ENCODE peak calls at places on chromosome 17, in four cellular contexts. One of them, this sample, is unnamed.

GRCh38 chr17:37067555-37068111 is 118.9 kb downstream of the AATF start:
- DNase-seq in K562: peak; percentile 47
- DNase-seq in HepG2: peak; percentile 65
- DNase-seq in H1: no peak
- DNase-seq in this sample: no peak

GRCh38 chr17:38733315-38734234 is 3.4 kb downstream of the CISD3 start:
- DNase-seq in K562: no peak
- DNase-seq in HepG2: peak; percentile 68
- DNase-seq in H1: no peak
- DNase-seq in this sample: no peak

GRCh38 chr17:61413654-61414133 is 14.1 kb downstream of the TBX2 start:
- DNase-seq in K562: no peak
- DNase-seq in HepG2: no peak
- DNase-seq in H1: peak; percentile 20
- DNase-seq in this sample: no peak

GRCh38 chr17:55356440-55357328 is 65.0 kb downstream of the MMD start:
- DNase-seq in K562: peak; percentile 77
- DNase-seq in HepG2: peak; percentile 87
- DNase-seq in H1: peak; percentile 84
- DNase-seq in this sample: peak; percentile 88

GRCh38 chr17:81241648-81242420 is 2.7 kb downstream of the NDUFAF8 start:
- DNase-seq in K562: peak; percentile 84
- DNase-seq in HepG2: peak; percentile 57
- DNase-seq in H1: peak; percentile 97
- DNase-seq in this sample: peak; percentile 87

GRCh38 chr17:9512323-9513168 is 63.1 kb downstream of the STX8 start:
- DNase-seq in K562: no peak
- DNase-seq in HepG2: no peak
- DNase-seq in H1: no peak
- DNase-seq in this sample: no peak

GRCh38 chr17:49136335-49136734 is 3.8 kb downstream of the B4GALNT2 start:
- DNase-seq in K562: no peak
- DNase-seq in HepG2: no peak
- DNase-seq in H1: no peak
- DNase-seq in this sample: no peak

GRCh38 chr17:50817142-50817751 is 18.1 kb upstream of the WFIKKN2 start:
- DNase-seq in K562: peak; percentile 77
- DNase-seq in HepG2: no peak
- DNase-seq in H1: peak; percentile 82
- DNase-seq in this sample: peak; percentile 55

GRCh38 chr17:45889579-45889978 is 4.8 kb upstream of the MAPT start:
- DNase-seq in K562: no peak
- DNase-seq in HepG2: no peak
- DNase-seq in H1: no peak
- DNase-seq in this sample: peak; percentile 34

GRCh38 chr17:56884483-56885144 is 29.2 kb downstream of the TRIM25 start:
- DNase-seq in K562: no peak
- DNase-seq in HepG2: no peak
- DNase-seq in H1: no peak
- DNase-seq in this sample: no peak

GRCh38 chr17:63573634-63574033 is 23.4 kb downstream of the DCAF7 start:
- DNase-seq in K562: no peak
- DNase-seq in HepG2: peak; percentile 28
- DNase-seq in H1: no peak
- DNase-seq in this sample: peak; percentile 30

GRCh38 chr17:75515523-75516254 is at the start of gene CASKIN2:
- DNase-seq in K562: peak; percentile 99
- DNase-seq in HepG2: peak; percentile 86
- DNase-seq in H1: peak; percentile 99
- DNase-seq in this sample: peak; percentile 98

GRCh38 chr17:75516255-75516618 is at the start of gene TSEN54:
- DNase-seq in K562: peak; percentile 97
- DNase-seq in HepG2: peak; percentile 78
- DNase-seq in H1: peak; percentile 93
- DNase-seq in this sample: peak; percentile 93

GRCh38 chr17:75518201-75518600 is 1.9 kb downstream of the TSEN54 start:
- DNase-seq in K562: no peak
- DNase-seq in HepG2: no peak
- DNase-seq in H1: no peak
- DNase-seq in this sample: no peak

GRCh38 chr17:75517277-75517865 is 1.0 kb downstream of the TSEN54 start:
- DNase-seq in K562: peak; percentile 40
- DNase-seq in HepG2: no peak
- DNase-seq in H1: no peak
- DNase-seq in this sample: no peak

DNA sequence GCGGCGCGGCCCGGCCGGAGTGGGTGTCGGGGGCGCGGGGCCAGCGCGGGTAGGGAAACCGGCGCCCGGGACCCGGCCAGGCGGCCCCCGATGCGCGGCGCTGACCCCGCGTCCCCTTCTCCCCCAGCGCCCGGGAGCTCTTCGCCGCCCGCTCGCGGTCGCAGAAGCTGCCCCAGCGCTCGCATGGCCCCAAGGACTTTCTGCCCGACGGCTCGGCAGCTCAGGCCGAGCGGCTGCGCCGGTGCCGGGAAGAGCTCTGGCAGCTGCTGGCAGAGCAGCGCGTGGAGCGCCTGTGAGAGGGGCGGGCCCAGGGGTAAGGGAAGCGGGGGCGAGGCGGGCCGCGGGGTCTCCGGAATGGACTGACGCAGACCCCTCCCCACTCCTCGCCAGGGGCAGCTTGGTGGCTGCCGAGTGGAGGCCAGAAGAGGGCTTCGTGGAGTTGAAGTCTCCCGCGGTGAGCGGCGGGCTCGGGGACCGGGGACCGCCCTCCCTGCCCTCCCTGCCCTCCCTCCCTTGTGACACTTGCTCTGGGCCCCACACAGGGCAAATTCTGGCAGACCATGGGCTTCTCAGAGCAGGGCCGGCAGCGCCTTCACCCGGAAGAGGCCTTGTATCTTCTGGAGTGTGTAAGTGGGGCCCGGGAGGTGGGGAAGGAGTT is 420 bp downstream of the TSEN54 start:
- DNase-seq in K562: peak; percentile 50
- DNase-seq in HepG2: no peak
- DNase-seq in H1: peak; percentile 70
- DNase-seq in this sample: peak; percentile 46
- TF ChIP-seq JUN in K562: no peak
- TF ChIP-seq JUN in HepG2: no peak
- TF ChIP-seq JUN in H1: no peak
- TF ChIP-seq JUN in this sample: no peak

GRCh38 chr17:65277576-65277975 is 140.4 kb downstream of the RGS9 start:
- DNase-seq in K562: no peak
- DNase-seq in HepG2: no peak
- DNase-seq in H1: no peak
- DNase-seq in this sample: no peak

GRCh38 chr17:65279456-65279855 is 142.3 kb downstream of the RGS9 start:
- DNase-seq in K562: no peak
- DNase-seq in HepG2: no peak
- DNase-seq in H1: no peak
- DNase-seq in this sample: no peak

GRCh38 chr17:65283704-65284103 is 146.5 kb downstream of the RGS9 start:
- DNase-seq in K562: no peak
- DNase-seq in HepG2: no peak
- DNase-seq in H1: no peak
- DNase-seq in this sample: no peak

GRCh38 chr17:65278820-65279184 is 141.6 kb downstream of the RGS9 start:
- DNase-seq in K562: no peak
- DNase-seq in HepG2: no peak
- DNase-seq in H1: no peak
- DNase-seq in this sample: no peak

GRCh38 chr17:65278050-65278819 is 141.1 kb downstream of the RGS9 start:
- DNase-seq in K562: peak; percentile 70
- DNase-seq in HepG2: peak; percentile 70
- DNase-seq in H1: peak; percentile 78
- DNase-seq in this sample: peak; percentile 83
- TF ChIP-seq SP1 in K562: no peak
- TF ChIP-seq SP1 in HepG2: no peak
- TF ChIP-seq SP1 in H1: no peak
- TF ChIP-seq SP1 in this sample: no peak

GRCh38 chr17:34168989-34169388 is 86.1 kb upstream of the CCL2 start:
- DNase-seq in K562: no peak
- DNase-seq in HepG2: no peak
- DNase-seq in H1: no peak
- DNase-seq in this sample: no peak

GRCh38 chr17:34167359-34167758 is 87.7 kb upstream of the CCL2 start:
- DNase-seq in K562: no peak
- DNase-seq in HepG2: no peak
- DNase-seq in H1: no peak
- DNase-seq in this sample: no peak

GRCh38 chr17:34169501-34169900 is 85.6 kb upstream of the CCL2 start:
- DNase-seq in K562: no peak
- DNase-seq in HepG2: no peak
- DNase-seq in H1: no peak
- DNase-seq in this sample: no peak

GRCh38 chr17:34173221-34173620 is 81.9 kb upstream of the CCL2 start:
- DNase-seq in K562: no peak
- DNase-seq in HepG2: no peak
- DNase-seq in H1: no peak
- DNase-seq in this sample: no peak

GRCh38 chr17:34171245-34171818 is 83.8 kb upstream of the CCL2 start:
- DNase-seq in K562: peak; percentile 80
- DNase-seq in HepG2: peak; percentile 65
- DNase-seq in H1: peak; percentile 82
- DNase-seq in this sample: peak; percentile 78
- TF ChIP-seq JUN in K562: peak; percentile 86
- TF ChIP-seq JUN in HepG2: no peak
- TF ChIP-seq JUN in H1: peak; percentile 44
- TF ChIP-seq JUN in this sample: no peak

GRCh38 chr17:80168371-80168770 is 1.5 kb upstream of the CARD14 start:
- DNase-seq in K562: no peak
- DNase-seq in HepG2: no peak
- DNase-seq in H1: no peak
- DNase-seq in this sample: no peak
- TF ChIP-seq SP1 in K562: no peak
- TF ChIP-seq SP1 in HepG2: no peak
- TF ChIP-seq SP1 in H1: no peak
- TF ChIP-seq SP1 in this sample: no peak

This sample was measured in WTC11.